ENCODE peak calls at places on chromosomes 7 and 10, in seven cellular contexts. O, Q, R, N, D, H and B are unnamed samples.

GRCh38 chr7:47337021-47337492 is 244.9 kb downstream of the TNS3 start:
- ATAC-seq in Q (no peak), O (no peak), D (no peak), N (no peak), H (no peak), R (no peak), B (no peak)

GRCh38 chr10:121822180-121822579 is 105.7 kb downstream of the ATE1 start:
- ATAC-seq in R (no peak), Q (no peak), D (no peak), N (no peak), O (no peak), H (no peak), B (no peak)

GRCh38 chr10:115355162-115355760 is 262.1 kb downstream of the ATRNL1 start:
- ATAC-seq in O (peak; percentile 46), D (peak; percentile 64), Q (peak; percentile 96), H (peak; percentile 60), N (peak; percentile 81), R (peak; percentile 66), B (no peak)

GRCh38 chr10:130214431-130214830 is 78.2 kb downstream of the GLRX3 start:
- ATAC-seq in O (no peak), D (no peak), R (no peak), H (no peak), Q (no peak), N (no peak), B (no peak)

GRCh38 chr10:23096814-23097549 is 1.6 kb downstream of the MSRB2 start:
- ATAC-seq in O (no peak), N (no peak), D (peak; percentile 13), Q (no peak), H (peak; percentile 21), R (no peak), B (peak; percentile 36)

GRCh38 chr7:130912086-130912909 is 178.3 kb upstream of the KLF14 start:
- ATAC-seq in R (peak; percentile 2), N (peak; percentile 49), H (peak; percentile 21), O (peak; percentile 6), D (peak; percentile 76), Q (no peak), B (no peak)

GRCh38 chr7:131057524-131058065 is 270.1 kb upstream of the MKLN1 start:
- ATAC-seq in Q (no peak), R (no peak), H (no peak), O (peak; percentile 74), D (peak; percentile 48), N (peak; percentile 52), B (peak; percentile 39)

GRCh38 chr7:43248961-43249807 is 136.7 kb downstream of the HECW1 start:
- ATAC-seq in R (peak; percentile 85), D (peak; percentile 82), N (peak; percentile 73), Q (peak; percentile 90), O (peak; percentile 91), H (no peak), B (peak; percentile 50)

GRCh38 chr7:148147438-148147837 is 443.1 kb upstream of the C7orf33 start:
- ATAC-seq in R (no peak), H (no peak), D (peak; percentile 82), O (no peak), Q (no peak), N (peak; percentile 73), B (no peak)

GRCh38 chr10:16902606-16903005 is 85.4 kb upstream of the RSU1 start:
- ATAC-seq in Q (no peak), R (no peak), D (no peak), N (no peak), O (no peak), H (no peak), B (no peak)

GRCh38 chr10:113047605-113047962 is 97.5 kb downstream of the TCF7L2 start:
- ATAC-seq in H (no peak), O (no peak), N (peak; percentile 40), R (no peak), Q (no peak), D (peak; percentile 60), B (no peak)

GRCh38 chr7:3464900-3465622 is 164.0 kb downstream of the SDK1 start:
- ATAC-seq in R (no peak), Q (no peak), O (no peak), D (peak; percentile 24), H (no peak), N (no peak), B (no peak)

GRCh38 chr10:103507235-103508191 is 14.0 kb downstream of the NEURL1 start:
- ATAC-seq in N (no peak), H (no peak), R (no peak), Q (peak; percentile 16), O (peak; percentile 77), D (no peak), B (no peak)

GRCh38 chr7:135147899-135148721 is at the start of gene TMEM140:
- ATAC-seq in O (peak; percentile 93), R (peak; percentile 82), H (peak; percentile 80), N (peak; percentile 83), D (peak; percentile 92), Q (no peak), B (peak; percentile 77)

GRCh38 chr7:33807779-33808482 is 97.4 kb upstream of the BMPER start:
- ATAC-seq in O (peak; percentile 50), Q (peak; percentile 93), D (no peak), R (peak; percentile 31), N (peak; percentile 25), H (no peak), B (no peak)

GRCh38 chr7:7932553-7932952 is 36.0 kb upstream of the GLCCI1 start:
- ATAC-seq in N (peak; percentile 29), O (no peak), H (no peak), D (no peak), R (no peak), Q (no peak), B (no peak)

GRCh38 chr10:24720096-24720495 is 3.6 kb downstream of the ARHGAP21 start:
- ATAC-seq in Q (no peak), H (no peak), O (no peak), D (no peak), R (no peak), N (no peak), B (no peak)

GRCh38 chr10:47253651-47254375 is 46.2 kb upstream of the GDF10 start:
- ATAC-seq in N (no peak), H (peak; percentile 98), D (no peak), R (peak; percentile 76), O (peak; percentile 7), Q (no peak), B (peak; percentile 30)

GRCh38 chr10:104170610-104171269 is 48.8 kb downstream of the SFR1 start:
- ATAC-seq in N (no peak), H (no peak), Q (no peak), D (no peak), O (no peak), R (no peak), B (no peak)

GRCh38 chr10:86733260-86733671 is 23.2 kb upstream of the BMPR1A start:
- ATAC-seq in R (no peak), O (peak; percentile 41), N (peak; percentile 94), Q (no peak), H (peak; percentile 65), D (peak; percentile 96), B (peak; percentile 89)

GRCh38 chr7:1271656-1272055 is 39.0 kb downstream of the UNCX start:
- ATAC-seq in D (no peak), O (no peak), R (no peak), H (no peak), Q (no peak), N (no peak), B (no peak)

GRCh38 chr7:44617225-44617885 is 10.9 kb downstream of the OGDH start:
- ATAC-seq in H (peak; percentile 33), N (no peak), D (no peak), Q (no peak), R (peak; percentile 80), O (peak; percentile 57), B (no peak)

GRCh38 chr10:61159253-61159652 is 215.3 kb upstream of the RHOBTB1 start:
- ATAC-seq in R (peak; percentile 22), Q (no peak), N (no peak), D (no peak), O (no peak), H (no peak), B (no peak)

GRCh38 chr10:33569693-33570092 is 235.2 kb upstream of the NRP1 start:
- ATAC-seq in N (peak; percentile 49), D (peak; percentile 52), O (no peak), H (peak; percentile 29), R (no peak), Q (no peak), B (no peak)
- H3K9me3 ChIP-seq in N (no peaks in the 10 kb centered on the region), D (no peaks in the 10 kb centered on the region), O (no peaks in the 10 kb centered on the region), H (no peaks in the 10 kb centered on the region), R (no peaks in the 10 kb centered on the region), Q (no peaks in the 10 kb centered on the region), B (no peaks in the 10 kb centered on the region)

DNA sequence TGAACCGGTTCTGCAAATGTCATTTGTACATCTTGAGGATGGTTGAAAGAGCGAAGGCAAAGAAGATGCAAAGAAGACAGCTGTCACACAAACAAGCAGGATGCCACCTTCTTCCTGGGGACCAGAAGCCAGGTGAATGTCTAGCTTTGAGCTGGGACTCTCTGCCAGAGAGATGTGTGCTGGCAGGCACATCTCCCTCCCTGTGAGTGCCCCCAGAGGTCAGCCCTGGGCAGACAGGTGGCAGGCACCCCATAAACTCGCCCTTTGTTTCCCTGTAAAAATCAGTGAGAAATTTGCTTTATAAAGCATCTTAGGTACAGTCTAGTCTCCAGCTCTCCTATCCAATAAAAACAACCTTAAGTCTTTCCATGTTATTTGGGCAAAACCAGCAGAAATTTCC is 2.6 kb upstream of the TCERG1L start:
- ATAC-seq in O (no peak), R (no peak), H (no peak), D (no peak), Q (no peak), N (no peak), B (no peak)
- H3K9me3 ChIP-seq in O (peaks cover 4% of the 10 kb centered on the region), R (peaks cover 26% of the 10 kb centered on the region), H (no peaks in the 10 kb centered on the region), D (no peaks in the 10 kb centered on the region), Q (no peaks in the 10 kb centered on the region), N (no peaks in the 10 kb centered on the region), B (no peaks in the 10 kb centered on the region)

DNA sequence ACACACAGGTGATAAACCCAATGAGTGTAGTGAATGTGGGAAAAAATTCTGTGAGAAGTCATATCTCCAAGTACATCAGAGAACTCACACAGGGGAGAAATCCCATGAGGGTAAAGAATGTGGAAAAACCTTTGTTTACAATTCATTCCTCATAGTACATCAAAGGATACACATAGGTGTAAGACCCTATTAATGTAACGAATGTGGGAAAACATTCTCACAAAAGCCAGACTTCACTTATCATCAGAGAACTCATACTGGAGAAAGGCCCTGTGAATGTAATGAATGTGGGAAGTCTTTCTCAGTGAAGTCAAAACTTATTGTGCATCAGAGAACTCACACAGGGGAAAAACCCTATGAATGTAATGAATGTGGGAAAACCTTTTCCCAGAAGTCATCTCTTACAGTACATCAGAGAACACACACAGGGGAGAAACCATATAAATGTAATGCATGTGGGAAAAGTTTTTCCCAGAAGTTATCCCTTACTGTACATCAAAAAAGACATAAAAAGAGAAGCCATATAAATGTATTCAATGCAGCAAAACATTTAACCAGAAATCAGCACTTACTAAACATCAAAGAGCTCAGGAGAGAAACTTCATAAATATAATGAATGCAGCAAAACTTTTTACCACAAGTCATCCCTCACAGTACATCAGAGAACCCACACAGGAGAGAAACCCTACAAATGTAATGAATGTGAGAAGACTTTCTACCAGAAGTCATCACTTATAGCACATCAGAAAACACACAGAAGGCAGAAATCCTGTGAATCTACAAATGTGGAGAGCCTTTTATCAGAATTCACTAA is 49.8 kb downstream of the ZNF239 start:
- ATAC-seq in H (no peak), D (no peak), R (no peak), Q (no peak), O (no peak), N (no peak), B (no peak)
- H3K9me3 ChIP-seq in H (peaks cover 50% of the 10 kb centered on the region), D (peaks cover 82% of the 10 kb centered on the region), R (peaks cover 13% of the 10 kb centered on the region), Q (peaks cover 26% of the 10 kb centered on the region), O (peaks cover 90% of the 10 kb centered on the region), N (peaks cover 40% of the 10 kb centered on the region), B (no peaks in the 10 kb centered on the region)

DNA sequence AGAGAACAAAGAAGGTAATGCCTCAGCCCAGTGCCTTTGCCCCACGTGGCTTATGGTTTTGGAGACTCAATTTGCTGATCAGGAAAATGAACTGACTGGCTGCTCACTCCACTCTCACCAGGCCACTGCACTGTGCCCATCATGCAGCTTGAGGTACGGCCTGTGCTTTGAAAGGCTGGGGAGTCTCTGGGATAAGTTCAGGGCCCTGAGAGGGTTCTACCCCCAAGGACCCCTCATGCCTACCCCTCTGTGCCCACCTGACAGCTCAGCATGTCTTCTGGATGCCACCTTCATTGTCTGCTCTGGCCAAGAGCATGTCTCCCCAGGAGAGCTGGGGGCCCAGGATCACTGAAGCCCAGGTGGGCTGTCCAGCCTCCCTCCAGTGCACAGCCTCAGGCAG is 45.5 kb upstream of the ZNF722 start:
- ATAC-seq in H (no peak), R (no peak), D (no peak), N (no peak), Q (no peak), O (no peak), B (no peak)
- H3K9me3 ChIP-seq in H (peaks cover 5% of the 10 kb centered on the region), R (peaks cover 29% of the 10 kb centered on the region), D (peaks cover 9% of the 10 kb centered on the region), N (peaks cover 4% of the 10 kb centered on the region), Q (peaks cover 13% of the 10 kb centered on the region), O (peaks cover 65% of the 10 kb centered on the region), B (no peaks in the 10 kb centered on the region)